ENCODE peak calls at places on chromosomes 6 and 20, in ten cellular contexts. Y is GM23338, O is stomach, I is sigmoid colon, X is prostate gland, N is SK-N-SH, Z is vagina, U is breast epithelium, F is spleen, J is HCT116. C is an unnamed sample. For H3K4me1, the result is how much of the 10 kb centered on the place peaks cover.

GRCh38 chr20:32779500-32780215 is 17.5 kb downstream of the DNMT3B start:
- DNase-seq in U (no peak), I (no peak), Z (no peak), O (no peak), J (no peak), N (peak), X (no peak), F (no peak), Y (peak), C (no peak)

GRCh38 chr20:20411382-20411781 is 43.5 kb downstream of the INSM1 start:
- DNase-seq in I (no peak), F (no peak), U (no peak), Y (no peak), O (no peak), N (no peak), Z (no peak), X (no peak), J (no peak), C (no peak)

GRCh38 chr6:110178626-110179405 is 654 bp downstream of the WASF1 start:
- DNase-seq in I (peak), Y (peak), X (peak), F (peak), J (peak), Z (no peak), O (peak), U (peak), N (peak), C (peak)

GRCh38 chr6:16089232-16089843 is 39.5 kb upstream of the MYLIP start:
- DNase-seq in Y (no peak), U (no peak), I (no peak), J (no peak), Z (no peak), X (no peak), N (no peak), O (no peak), F (no peak), C (no peak)

GRCh38 chr20:63071541-63072181 is 64.9 kb upstream of the BHLHE23 start:
- DNase-seq in Y (peak), O (no peak), F (peak), U (no peak), X (no peak), I (peak), J (no peak), N (peak), Z (no peak), C (peak)

GRCh38 chr6:4224082-4224978 is 89.0 kb upstream of the ECI2 start:
- DNase-seq in Y (no peak), N (no peak), J (no peak), F (no peak), Z (no peak), U (no peak), O (no peak), X (no peak), I (no peak), C (no peak)

GRCh38 chr6:168865-169455 is 123.3 kb upstream of the DUSP22 start:
- DNase-seq in I (no peak), U (no peak), Z (no peak), X (no peak), O (no peak), Y (peak), J (peak), F (no peak), N (peak), C (no peak)

GRCh38 chr6:25086500-25087091 is 150.8 kb upstream of the RIPOR2 start:
- DNase-seq in J (no peak), Y (peak), I (no peak), U (no peak), N (no peak), O (no peak), F (no peak), Z (no peak), X (no peak), C (no peak)

GRCh38 chr6:160882741-160883340 is 108.7 kb upstream of the MAP3K4 start:
- DNase-seq in U (no peak), Y (no peak), J (no peak), X (no peak), I (no peak), N (no peak), F (no peak), Z (no peak), O (no peak), C (no peak)

GRCh38 chr6:97669191-97669651 is 386.2 kb upstream of the MMS22L start:
- DNase-seq in F (peak), N (peak), U (no peak), Z (no peak), X (no peak), Y (peak), J (no peak), O (no peak), I (no peak), C (no peak)
- TF ChIP-seq POLR2AphosphoS5 in F (no peak), N (no peak), U (no peak), Z (no peak), X (no peak), Y (no peak), J (no peak), O (no peak), I (no peak), C (no peak)

GRCh38 chr6:166670013-166670412 is 43.0 kb upstream of the RPS6KA2 start:
- DNase-seq in N (no peak), O (no peak), Y (no peak), U (no peak), F (no peak), Z (no peak), X (no peak), I (no peak), J (no peak), C (no peak)

GRCh38 chr6:166672146-166672545 is 45.1 kb upstream of the RPS6KA2 start:
- DNase-seq in J (no peak), O (no peak), U (no peak), F (no peak), N (peak), I (no peak), Z (no peak), Y (no peak), X (no peak), C (no peak)

GRCh38 chr6:166672624-166673165 is 45.6 kb upstream of the RPS6KA2 start:
- DNase-seq in J (no peak), N (peak), I (no peak), Z (no peak), F (no peak), Y (no peak), X (no peak), O (no peak), U (no peak), C (no peak)

GRCh38 chr6:166670894-166671293 is 43.8 kb upstream of the RPS6KA2 start:
- DNase-seq in N (no peak), Z (no peak), O (no peak), X (no peak), I (no peak), Y (no peak), F (no peak), U (no peak), J (no peak), C (no peak)

GRCh38 chr6:166671434-166672061 is 44.5 kb upstream of the RPS6KA2 start:
- DNase-seq in J (no peak), O (no peak), X (no peak), F (no peak), U (no peak), Y (no peak), Z (no peak), N (peak), I (no peak), C (no peak)
- H3K4me1 ChIP-seq in J (under half), O (under half), X (under half), F (under half), U (under half), Y (under half), Z (under half), N (under half), I (under half), C (under half)

GRCh38 chr20:44460795-44461141 is 14.9 kb upstream of the TTPAL start:
- DNase-seq in Z (no peak), I (no peak), U (no peak), J (peak), O (no peak), N (peak), X (no peak), F (no peak), Y (peak), C (no peak)
- TF ChIP-seq CTCF in Z (peak), I (no peak), U (no peak), J (peak), O (peak), N (peak), X (peak), F (no peak), Y (peak), C (peak)

GRCh38 chr20:36584018-36584481 is 10.7 kb downstream of the TGIF2 start:
- DNase-seq in J (no peak), Z (no peak), N (no peak), Y (no peak), I (no peak), F (no peak), O (no peak), X (no peak), U (no peak), C (no peak)
- TF ChIP-seq POLR2AphosphoS5 in J (no peak), Z (no peak), N (no peak), Y (no peak), I (no peak), F (no peak), O (no peak), X (no peak), U (no peak), C (no peak)

GRCh38 chr20:34290471-34290870 is 12.7 kb downstream of the AHCY start:
- DNase-seq in Y (no peak), Z (no peak), F (no peak), X (no peak), J (no peak), N (no peak), O (no peak), I (no peak), U (no peak), C (no peak)
- H3K4me1 ChIP-seq in Y (under half), Z (under half), F (under half), X (under half), J (under half), N (under half), O (under half), I (under half), U (under half), C (under half)